ENCODE peak calls at places on chromosomes 1 and 21, in seven cellular contexts. Q, D, F, W, R, Z and P are unnamed samples.

GRCh38 chr1:116404699-116405098 is 31.7 kb downstream of the ATP1A1 start:
- DNase-seq in Q (no peak), D (no peak), F (no peak), W (no peak), R (no peak), Z (no peak), P (no peak)

GRCh38 chr1:193069748-193070394 is 10.5 kb downstream of the RO60 start:
- DNase-seq in Q (no peak), D (peak), F (no peak), W (no peak), R (no peak), Z (peak), P (no peak)

GRCh38 chr1:181144238-181144637 is 55.7 kb downstream of the IER5 start:
- DNase-seq in Q (no peak), D (no peak), F (no peak), W (no peak), R (no peak), Z (no peak), P (no peak)

GRCh38 chr1:192453360-192454045 is 122.1 kb upstream of the RGS1 start:
- DNase-seq in Q (no peak), D (no peak), F (no peak), W (no peak), R (no peak), Z (no peak), P (no peak)

GRCh38 chr1:35505911-35506798 is 51.0 kb downstream of the KIAA0319L start:
- DNase-seq in Q (no peak), D (peak), F (no peak), W (no peak), R (no peak), Z (peak), P (no peak)

GRCh38 chr1:17239420-17239819 is 9.5 kb upstream of the PADI3 start:
- DNase-seq in Q (peak), D (peak), F (no peak), W (peak), R (peak), Z (peak), P (peak)

GRCh38 chr1:23473037-23473800 is 10.8 kb downstream of the ASAP3 start:
- DNase-seq in Q (no peak), D (no peak), F (no peak), W (no peak), R (no peak), Z (no peak), P (no peak)

GRCh38 chr1:85617582-85618237 is 37.1 kb downstream of the CCN1 start:
- DNase-seq in Q (no peak), D (peak), F (no peak), W (no peak), R (no peak), Z (no peak), P (no peak)

GRCh38 chr1:6600410-6601048 is 2.1 kb downstream of the KLHL21 start:
- DNase-seq in Q (no peak), D (no peak), F (no peak), W (no peak), R (no peak), Z (no peak), P (no peak)

GRCh38 chr1:83102630-83103071 is 896.3 kb downstream of the TTLL7 start:
- DNase-seq in Q (no peak), D (peak), F (peak), W (no peak), R (no peak), Z (no peak), P (no peak)

GRCh38 chr1:7617826-7618225 is 153.3 kb upstream of the VAMP3 start:
- DNase-seq in Q (no peak), D (no peak), F (no peak), W (peak), R (no peak), Z (no peak), P (no peak)

GRCh38 chr1:101309334-101310221 is 72.8 kb downstream of the S1PR1 start:
- DNase-seq in Q (peak), D (peak), F (no peak), W (peak), R (peak), Z (peak), P (peak)

GRCh38 chr1:184882649-184883303 is 91.5 kb downstream of the NIBAN1 start:
- DNase-seq in Q (no peak), D (peak), F (no peak), W (peak), R (no peak), Z (peak), P (no peak)

GRCh38 chr1:78619446-78619802 is 824 bp upstream of the IFI44L start:
- DNase-seq in Q (no peak), D (no peak), F (no peak), W (no peak), R (no peak), Z (no peak), P (no peak)

GRCh38 chr1:24926596-24927249 is 3.4 kb downstream of the RUNX3 start:
- DNase-seq in Q (no peak), D (no peak), F (no peak), W (no peak), R (peak), Z (peak), P (no peak)

GRCh38 chr1:16717174-16718108 is 22.9 kb upstream of the RNU1-4 start:
- DNase-seq in Q (no peak), D (peak), F (no peak), W (no peak), R (no peak), Z (peak), P (no peak)

GRCh38 chr1:202247837-202248795 is 54.5 kb downstream of the LGR6 start:
- DNase-seq in Q (no peak), D (no peak), F (no peak), W (no peak), R (no peak), Z (no peak), P (no peak)

GRCh38 chr1:44636711-44637589 is 37.3 kb downstream of the TMEM53 start:
- DNase-seq in Q (no peak), D (no peak), F (no peak), W (no peak), R (no peak), Z (no peak), P (no peak)

GRCh38 chr1:204286841-204287387 is 72.8 kb downstream of the PLEKHA6 start:
- DNase-seq in Q (no peak), D (no peak), F (no peak), W (peak), R (peak), Z (no peak), P (peak)

GRCh38 chr1:120179420-120180348 is 3.4 kb upstream of the SEC22B start:
- DNase-seq in Q (no peak), D (peak), F (no peak), W (no peak), R (no peak), Z (no peak), P (no peak)

GRCh38 chr21:46171996-46172862 is 12.0 kb downstream of the SPATC1L start:
- DNase-seq in Q (no peak), D (no peak), F (no peak), W (peak), R (no peak), Z (no peak), P (no peak)

GRCh38 chr21:36706951-36707762 is 8.2 kb downstream of the SIM2 start:
- DNase-seq in Q (no peak), D (no peak), F (no peak), W (peak), R (no peak), Z (no peak), P (no peak)

GRCh38 chr1:22472596-22472995 is 20.9 kb downstream of the ZBTB40 start:
- DNase-seq in Q (no peak), D (no peak), F (no peak), W (no peak), R (no peak), Z (no peak), P (no peak)

GRCh38 chr1:207304710-207305151 is 16.7 kb upstream of the CD55 start:
- DNase-seq in Q (no peak), D (no peak), F (no peak), W (no peak), R (no peak), Z (no peak), P (no peak)